ENCODE peak calls at places on chromosomes 12 and 14, in four cellular contexts. L is mammary epithelial cell, W is NB4, H is A549. O is an unnamed sample.

GRCh38 chr12:53268637-53269562 is 801 bp downstream of the ESPL1 start:
- DNase-seq in H (no peak), L (peak), W (no peak), O (no peak)

GRCh38 chr14:83958359-83958758 is 1571.6 kb upstream of the FLRT2 start:
- DNase-seq in H (no peak), L (no peak), W (no peak), O (no peak)

GRCh38 chr12:29447285-29447975 is 50.1 kb downstream of the OVCH1 start:
- DNase-seq in L (no peak), W (no peak), H (no peak), O (no peak)

GRCh38 chr14:58922211-58922940 is 266.1 kb upstream of the DAAM1 start:
- DNase-seq in L (no peak), H (no peak), W (no peak), O (no peak)

GRCh38 chr12:13790317-13790716 is 191.1 kb downstream of the GRIN2B start:
- DNase-seq in W (no peak), L (no peak), H (no peak), O (no peak)

GRCh38 chr14:33950320-33951182 is at the start of gene EGLN3:
- DNase-seq in W (no peak), H (peak), L (peak), O (peak)

GRCh38 chr14:58430156-58430555 is 2.6 kb downstream of the KIAA0586 start:
- DNase-seq in W (peak), H (no peak), L (peak), O (no peak)

GRCh38 chr14:85316701-85317100 is 213.2 kb upstream of the FLRT2 start:
- DNase-seq in W (no peak), H (no peak), L (peak), O (no peak)

GRCh38 chr14:75141967-75142366 is 15.1 kb upstream of the NEK9 start:
- DNase-seq in L (peak), W (peak), H (no peak), O (no peak)

GRCh38 chr12:79381246-79382208 is 309.2 kb downstream of the PAWR start:
- DNase-seq in L (no peak), H (no peak), W (no peak), O (no peak)

DNA sequence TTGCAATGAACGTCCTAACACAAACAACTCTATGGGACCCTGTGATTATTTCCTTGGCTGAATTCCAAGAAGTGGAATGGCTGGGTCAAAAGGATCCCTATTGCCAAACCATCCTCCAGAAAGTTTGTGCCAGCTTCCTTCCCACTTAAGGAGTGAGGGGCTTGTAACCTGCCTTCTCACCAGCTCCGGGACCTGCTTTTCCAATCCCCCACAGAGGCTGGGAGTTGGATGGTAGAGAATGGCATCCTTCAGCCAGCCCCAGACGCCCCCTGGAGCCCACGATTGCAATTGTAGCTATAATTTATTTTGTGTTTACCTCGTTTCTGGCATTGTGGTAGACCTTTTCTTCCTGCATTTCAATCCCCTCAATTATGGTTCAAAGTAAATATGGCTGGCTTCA is 9.7 kb upstream of the ZDHHC22 start:
- DNase-seq in W (peak), L (no peak), H (peak), O (no peak)
- TF ChIP-seq CTCF in W (peak), L (peak), H (peak), O (peak)

GRCh38 chr14:104075530-104076151 is 9.9 kb upstream of the ASPG start:
- DNase-seq in W (peak), L (no peak), H (no peak), O (no peak)
- TF ChIP-seq CTCF in W (peak), L (peak), H (peak), O (no peak)

DNA sequence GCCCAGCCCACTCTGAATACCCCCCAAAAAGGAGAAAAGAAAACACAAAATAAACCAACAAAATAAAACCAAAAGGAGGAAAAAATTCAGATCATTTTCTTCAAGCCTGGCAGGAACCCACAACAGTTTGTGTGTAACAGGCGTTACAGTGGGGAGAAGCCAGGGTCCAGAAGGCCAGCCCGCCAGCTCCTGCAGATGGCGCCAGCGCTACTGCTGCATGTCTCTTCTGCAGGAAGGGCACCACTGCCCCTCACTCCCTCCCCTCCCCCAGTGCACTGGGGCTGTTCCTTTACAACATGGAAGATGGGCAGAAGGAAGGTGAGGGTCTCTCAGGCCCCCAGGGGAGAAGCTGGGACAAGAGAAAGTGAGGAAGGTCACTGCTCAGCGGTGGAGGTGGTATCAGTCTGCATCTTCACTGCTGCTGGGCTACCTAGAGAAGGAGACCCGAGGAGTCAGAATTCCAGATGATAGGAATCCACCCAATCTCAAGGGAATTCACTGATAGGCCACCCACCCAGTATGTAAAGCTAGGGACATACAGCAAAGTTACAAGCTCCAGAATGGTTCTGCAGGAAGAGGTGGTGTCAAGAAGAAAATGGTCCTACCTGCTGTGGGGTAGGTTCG is 2.3 kb upstream of the NOP2 start:
- DNase-seq in L (no peak), W (peak), H (peak), O (peak)
- TF ChIP-seq CTCF in L (peak), W (peak), H (peak), O (no peak)

GRCh38 chr14:73209943-73210342 is 27.4 kb upstream of the PAPLN start:
- DNase-seq in W (no peak), L (peak), H (no peak), O (no peak)
- TF ChIP-seq CTCF in W (no peak), L (no peak), H (no peak), O (no peak)